ENCODE peak calls at places on chromosomes 3 and 15, in eight cellular contexts. J is endodermal cell; N is thyroid gland; M is nephron progenitor cell; V is effector memory CD4-positive, alpha-beta T cell; G is RCC 7860; F is SK-N-MC; Z is amniotic stem cell. E is an unnamed sample.

GRCh38 chr15:101480613-101481380 is 8.7 kb downstream of the PCSK6 start:
- DNase-seq in J (peak; percentile 35), N (no peak), M (no peak), V (no peak), G (no peak), F (no peak), Z (no peak), E (no peak)

GRCh38 chr15:69031013-69032001 is 16.8 kb downstream of the NOX5 start:
- DNase-seq in J (peak; percentile 92), N (peak; percentile 40), M (peak; percentile 60), V (no peak), G (no peak), F (no peak), Z (no peak), E (no peak)

GRCh38 chr15:33298631-33299030 is 12.1 kb upstream of the RYR3 start:
- DNase-seq in J (no peak), N (no peak), M (no peak), V (no peak), G (no peak), F (no peak), Z (no peak), E (no peak)

GRCh38 chr3:48597408-48597800 is 2.3 kb upstream of the COL7A1 start:
- DNase-seq in J (no peak), N (no peak), M (no peak), V (no peak), G (no peak), F (no peak), Z (no peak), E (no peak)

GRCh38 chr3:126543457-126544090 is 15.2 kb downstream of the C3orf22 start:
- DNase-seq in J (peak; percentile 22), N (no peak), M (no peak), V (no peak), G (no peak), F (no peak), Z (no peak), E (no peak)

GRCh38 chr3:47057212-47057671 is 77.8 kb downstream of the NBEAL2 start:
- DNase-seq in J (no peak), N (no peak), M (no peak), V (peak; percentile 33), G (no peak), F (no peak), Z (no peak), E (no peak)

GRCh38 chr15:88255496-88256171 is 905 bp downstream of the NTRK3 start:
- DNase-seq in J (peak; percentile 83), N (peak; percentile 38), M (peak; percentile 79), V (no peak), G (no peak), F (no peak), Z (peak; percentile 13), E (peak; percentile 52)

GRCh38 chr3:46483799-46484198 is 14.0 kb upstream of the RTP3 start:
- DNase-seq in J (peak; percentile 40), N (no peak), M (no peak), V (no peak), G (no peak), F (no peak), Z (no peak), E (no peak)

GRCh38 chr3:179977356-179977755 is 59.4 kb downstream of the PEX5L start:
- DNase-seq in J (no peak), N (no peak), M (no peak), V (no peak), G (no peak), F (no peak), Z (no peak), E (no peak)

GRCh38 chr15:70291295-70291694 is 193.6 kb upstream of the TLE3 start:
- DNase-seq in J (no peak), N (no peak), M (no peak), V (no peak), G (no peak), F (no peak), Z (no peak), E (no peak)

GRCh38 chr3:45976191-45977091 is 19.2 kb downstream of the FYCO1 start:
- DNase-seq in J (no peak), N (no peak), M (no peak), V (no peak), G (no peak), F (no peak), Z (no peak), E (no peak)

GRCh38 chr3:172153335-172153861 is 114.0 kb downstream of the FNDC3B start:
- DNase-seq in J (peak; percentile 59), N (peak; percentile 92), M (peak; percentile 35), V (no peak), G (peak; percentile 97), F (no peak), Z (peak; percentile 88), E (peak; percentile 98)

GRCh38 chr3:124620600-124621063 is 109.6 kb upstream of the UMPS start:
- DNase-seq in J (peak; percentile 74), N (no peak), M (no peak), V (no peak), G (peak; percentile 66), F (no peak), Z (no peak), E (no peak)

GRCh38 chr3:69353492-69353891 is 32.4 kb downstream of the FRMD4B start:
- DNase-seq in J (no peak), N (no peak), M (no peak), V (no peak), G (no peak), F (no peak), Z (no peak), E (no peak)

GRCh38 chr3:72441284-72441994 is 406.8 kb downstream of the SHQ1 start:
- DNase-seq in J (no peak), N (no peak), M (no peak), V (no peak), G (no peak), F (no peak), Z (no peak), E (no peak)

GRCh38 chr15:42102646-42103235 is 8.4 kb upstream of the PLA2G4D start:
- DNase-seq in J (no peak), N (no peak), M (no peak), V (no peak), G (no peak), F (no peak), Z (no peak), E (no peak)

GRCh38 chr3:158672293-158673176 is at the start of gene LXN:
- DNase-seq in J (peak; percentile 98), N (peak; percentile 92), M (peak; percentile 85), V (peak; percentile 67), G (peak; percentile 78), F (no peak), Z (peak; percentile 63), E (peak; percentile 83)

GRCh38 chr3:129764090-129764489 is 129.4 kb downstream of the TMCC1 start:
- DNase-seq in J (no peak), N (no peak), M (no peak), V (no peak), G (no peak), F (no peak), Z (no peak), E (no peak)

GRCh38 chr15:39680868-39681267 is 100.0 kb downstream of the THBS1 start:
- DNase-seq in J (no peak), N (no peak), M (no peak), V (no peak), G (no peak), F (no peak), Z (no peak), E (no peak)

GRCh38 chr15:69129026-69129385 is 31.4 kb upstream of the GLCE start:
- DNase-seq in J (no peak), N (no peak), M (no peak), V (no peak), G (no peak), F (no peak), Z (no peak), E (no peak)

GRCh38 chr3:5226783-5227182 is 39.3 kb downstream of the EDEM1 start:
- DNase-seq in J (no peak), N (no peak), M (no peak), V (no peak), G (no peak), F (no peak), Z (no peak), E (no peak)

GRCh38 chr3:107124885-107125284 is 252.4 kb upstream of the CCDC54 start:
- DNase-seq in J (peak; percentile 67), N (no peak), M (no peak), V (no peak), G (no peak), F (no peak), Z (no peak), E (no peak)

GRCh38 chr3:42061711-42062408 is 29.3 kb upstream of the TRAK1 start:
- DNase-seq in J (peak; percentile 77), N (peak; percentile 65), M (no peak), V (no peak), G (peak; percentile 55), F (no peak), Z (peak; percentile 79), E (peak; percentile 87)

GRCh38 chr3:1499694-1500093 is 406.9 kb downstream of the CNTN6 start:
- DNase-seq in J (no peak), N (no peak), M (no peak), V (no peak), G (no peak), F (no peak), Z (no peak), E (no peak)